ENCODE peak calls at places on chromosome 6, in four cellular contexts. U, X, R and W are unnamed samples.

GRCh38 chr6:548091-548490 is 108.8 kb downstream of the HUS1B start:
- DNase-seq in U (no peak), X (no peak), R (no peak), W (no peak)

GRCh38 chr6:156068870-156069269 is 613.2 kb upstream of the NOX3 start:
- DNase-seq in U (no peak), X (no peak), R (no peak), W (no peak)

GRCh38 chr6:151400473-151400872 is 9.1 kb upstream of the ZBTB2 start:
- DNase-seq in U (no peak), X (no peak), R (no peak), W (no peak)

GRCh38 chr6:11459002-11459658 is 78.4 kb upstream of the TMEM170B start:
- DNase-seq in U (no peak), X (no peak), R (no peak), W (no peak)

GRCh38 chr6:40075051-40075445 is 140.8 kb upstream of the MOCS1 start:
- DNase-seq in U (no peak), X (no peak), R (no peak), W (no peak)

GRCh38 chr6:7143161-7143974 is 35.6 kb downstream of the RREB1 start:
- DNase-seq in U (no peak), X (no peak), R (no peak), W (no peak)

GRCh38 chr6:143539106-143539505 is 27.6 kb upstream of the FUCA2 start:
- DNase-seq in U (no peak), X (no peak), R (no peak), W (no peak)

GRCh38 chr6:1820165-1820564 is 210.4 kb downstream of the FOXC1 start:
- DNase-seq in U (no peak), X (no peak), R (no peak), W (no peak)

GRCh38 chr6:16257999-16258708 is 19.8 kb downstream of the GMPR start:
- DNase-seq in U (no peak), X (no peak), R (peak), W (no peak)

GRCh38 chr6:90462102-90462501 is 124.8 kb downstream of the MAP3K7 start:
- DNase-seq in U (no peak), X (no peak), R (no peak), W (no peak)

GRCh38 chr6:115613488-115613887 is 447.2 kb downstream of the FRK start:
- DNase-seq in U (no peak), X (no peak), R (no peak), W (no peak)

GRCh38 chr6:11212625-11213024 is 19.8 kb downstream of the NEDD9 start:
- DNase-seq in U (no peak), X (peak), R (no peak), W (no peak)

GRCh38 chr6:101393291-101394251 is at the start of gene GRIK2:
- DNase-seq in U (peak), X (peak), R (peak), W (no peak)

GRCh38 chr6:139027620-139028182 is 844 bp upstream of the ABRACL start:
- DNase-seq in U (peak), X (no peak), R (peak), W (peak)

GRCh38 chr6:158441639-158442308 is 118.1 kb upstream of the TMEM181 start:
- DNase-seq in U (no peak), X (no peak), R (no peak), W (no peak)

GRCh38 chr6:33201147-33201545 is 479 bp downstream of the SLC39A7 start:
- DNase-seq in U (no peak), X (peak), R (no peak), W (no peak)

GRCh38 chr6:170087946-170088348 is 202.9 kb downstream of the DLL1 start:
- DNase-seq in U (no peak), X (no peak), R (peak), W (no peak)

GRCh38 chr6:15254074-15254975 is 8.5 kb downstream of the JARID2 start:
- DNase-seq in U (no peak), X (no peak), R (no peak), W (no peak)

GRCh38 chr6:85580878-85581267 is 12.8 kb downstream of the SNX14 start:
- DNase-seq in U (no peak), X (no peak), R (peak), W (no peak)

GRCh38 chr6:161198176-161198575 is 75.7 kb downstream of the AGPAT4 start:
- DNase-seq in U (no peak), X (no peak), R (no peak), W (no peak)

GRCh38 chr6:124027392-124027791 is 223.7 kb downstream of the NKAIN2 start:
- DNase-seq in U (no peak), X (no peak), R (no peak), W (no peak)

GRCh38 chr6:41728073-41728936 is 7.1 kb downstream of the TFEB start:
- DNase-seq in U (no peak), X (no peak), R (no peak), W (no peak)

GRCh38 chr6:20444786-20445271 is 43.1 kb downstream of the E2F3 start:
- DNase-seq in U (no peak), X (no peak), R (no peak), W (no peak)